ENCODE peak calls at places on chromosomes 4 and X, in ten cellular contexts. D is upper lobe of right lung, V is esophagus muscularis mucosa, F is right atrium auricular region, R is transverse colon, L is suprapubic skin, J is left ventricle myocardium inferior, N is IMR-90, Z is A549, U is left lung. E is an unnamed sample.

GRCh38 chr4:174211611-174212044 is 71.8 kb downstream of the FBXO8 start:
- DNase-seq in R (no peak), J (no peak), Z (no peak), L (no peak), U (no peak), N (no peak), D (no peak), F (no peak), V (no peak), E (no peak)

GRCh38 chrX:122092978-122093377 is 1045.6 kb downstream of the GLUD2 start:
- DNase-seq in U (no peak), F (no peak), L (no peak), N (no peak), R (no peak), J (no peak), D (no peak), V (no peak), Z (no peak), E (no peak)

GRCh38 chr4:85700362-85700761 is 225.4 kb downstream of the ARHGAP24 start:
- DNase-seq in Z (no peak), J (no peak), V (no peak), U (no peak), F (no peak), N (no peak), R (no peak), D (no peak), L (no peak), E (no peak)

GRCh38 chrX:71253253-71254091 is 468 bp downstream of the ZMYM3 start:
- DNase-seq in V (no peak), J (peak), U (no peak), F (no peak), N (peak), Z (peak), L (no peak), D (peak), R (peak), E (peak)

GRCh38 chr4:8775121-8775520 is 96.5 kb downstream of the HMX1 start:
- DNase-seq in Z (no peak), V (no peak), L (no peak), J (no peak), F (no peak), U (no peak), R (no peak), N (no peak), D (no peak), E (no peak)

GRCh38 chr4:35167385-35167784 is 1076.9 kb downstream of the ARAP2 start:
- DNase-seq in V (no peak), D (no peak), L (no peak), Z (no peak), R (no peak), U (no peak), F (no peak), J (no peak), N (no peak), E (no peak)

GRCh38 chr4:2787230-2788100 is 5.4 kb upstream of the SH3BP2 start:
- DNase-seq in N (no peak), V (no peak), L (peak), U (peak), J (no peak), F (no peak), D (peak), R (peak), Z (no peak), E (no peak)

GRCh38 chrX:140572724-140573123 is 67.9 kb upstream of the SOX3 start:
- DNase-seq in V (no peak), Z (peak), R (peak), D (no peak), L (no peak), F (no peak), U (no peak), J (no peak), N (peak), E (no peak)

GRCh38 chr4:108484187-108484586 is 136.2 kb upstream of the RPL34 start:
- DNase-seq in J (no peak), D (no peak), V (no peak), R (no peak), N (no peak), F (no peak), Z (no peak), L (no peak), U (no peak), E (no peak)

GRCh38 chr4:17636696-17637351 is 22.4 kb downstream of the MED28 start:
- DNase-seq in F (peak), Z (peak), L (peak), V (no peak), N (peak), R (peak), J (peak), U (peak), D (peak), E (peak)

GRCh38 chr4:149841686-149842085 is 26.0 kb upstream of the IQCM start:
- DNase-seq in Z (no peak), N (no peak), U (no peak), J (no peak), R (no peak), F (no peak), V (no peak), D (no peak), L (no peak), E (no peak)

GRCh38 chr4:111633663-111634266 is 511.5 kb upstream of the FAM241A start:
- DNase-seq in L (no peak), R (no peak), N (no peak), F (no peak), J (no peak), V (no peak), U (no peak), D (no peak), Z (no peak), E (no peak)

GRCh38 chr4:111636961-111637556 is 508.2 kb upstream of the FAM241A start:
- DNase-seq in D (no peak), F (no peak), L (no peak), U (no peak), R (no peak), N (no peak), Z (no peak), J (no peak), V (no peak), E (no peak)

GRCh38 chr4:111639876-111640275 is 505.4 kb upstream of the FAM241A start:
- DNase-seq in J (no peak), N (peak), V (no peak), Z (no peak), D (no peak), R (no peak), U (no peak), F (no peak), L (no peak), E (no peak)

GRCh38 chr4:111641813-111642579 is 503.3 kb upstream of the FAM241A start:
- DNase-seq in L (no peak), R (peak), V (no peak), N (peak), D (no peak), U (no peak), J (no peak), F (peak), Z (peak), E (no peak)

GRCh38 chr4:111639120-111639519 is 506.1 kb upstream of the FAM241A start:
- DNase-seq in R (no peak), Z (no peak), V (no peak), N (peak), F (no peak), L (no peak), J (no peak), U (no peak), D (no peak), E (no peak)
- H3K27ac ChIP-seq in R (no peak), Z (peak), V (no peak), N (no peak), F (no peak), L (no peak), J (no peak), U (no peak), D (no peak), E (no peak)

DNA sequence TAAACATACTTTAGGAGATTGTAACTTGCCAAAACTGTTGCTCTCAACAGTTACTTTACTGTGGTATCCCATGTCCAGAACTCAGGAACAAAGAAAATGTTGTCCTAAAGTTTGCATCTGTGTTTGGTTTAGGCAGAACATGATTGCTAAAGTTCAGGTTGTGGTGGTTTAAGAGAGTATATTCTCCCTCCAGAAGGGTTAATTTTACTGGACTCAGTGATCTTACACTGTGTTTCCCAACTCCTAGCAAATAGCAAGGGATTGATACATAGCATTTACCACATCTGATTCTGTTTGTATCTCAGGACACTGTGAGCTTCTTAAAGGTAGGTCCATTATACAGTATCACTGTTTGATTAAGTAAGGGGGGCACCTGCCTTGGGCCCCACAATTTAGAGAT is 13.3 kb upstream of the DCK start:
- DNase-seq in F (no peak), D (no peak), N (no peak), U (no peak), V (no peak), Z (no peak), J (no peak), L (no peak), R (no peak), E (no peak)
- H3K27ac ChIP-seq in F (no peak), D (no peak), N (no peak), U (no peak), V (no peak), Z (no peak), J (no peak), L (no peak), R (no peak), E (no peak)

GRCh38 chr4:5371415-5372190 is 320.3 kb downstream of the STK32B start:
- DNase-seq in J (no peak), N (peak), L (no peak), U (no peak), R (no peak), D (no peak), Z (no peak), F (peak), V (no peak), E (no peak)
- H3K27ac ChIP-seq in J (no peak), N (peak), L (no peak), U (no peak), R (no peak), D (no peak), Z (peak), F (no peak), V (no peak), E (no peak)

GRCh38 chr4:110119880-110120279 is 78.5 kb downstream of the ELOVL6 start:
- DNase-seq in U (no peak), L (no peak), Z (no peak), D (no peak), F (no peak), R (no peak), V (no peak), N (peak), J (no peak), E (no peak)
- H3K27ac ChIP-seq in U (no peak), L (peak), Z (no peak), D (no peak), F (no peak), R (peak), V (no peak), N (no peak), J (no peak), E (no peak)

GRCh38 chrX:48698306-48698705 is 1.8 kb downstream of the SUV39H1 start:
- DNase-seq in R (no peak), N (no peak), D (no peak), V (no peak), L (no peak), J (no peak), F (no peak), Z (no peak), U (no peak), E (no peak)

GRCh38 chrX:48695524-48695875 is 1.0 kb upstream of the SUV39H1 start:
- DNase-seq in J (no peak), L (no peak), Z (no peak), R (no peak), F (no peak), U (no peak), V (no peak), N (peak), D (no peak), E (no peak)

GRCh38 chrX:48695925-48696300 is 621 bp upstream of the SUV39H1 start:
- DNase-seq in J (no peak), Z (peak), F (no peak), U (no peak), R (no peak), L (no peak), V (no peak), D (no peak), N (no peak), E (no peak)

GRCh38 chrX:48696301-48697181 is at the start of gene SUV39H1:
- DNase-seq in R (peak), Z (peak), U (peak), N (peak), J (peak), V (peak), F (peak), D (peak), L (peak), E (peak)

GRCh38 chrX:48697182-48697727 is 721 bp downstream of the SUV39H1 start:
- DNase-seq in J (no peak), Z (peak), L (no peak), D (no peak), V (no peak), R (no peak), N (no peak), U (no peak), F (no peak), E (no peak)
- H3K27ac ChIP-seq in J (peak), Z (peak), L (peak), D (peak), V (peak), R (peak), N (peak), U (peak), F (peak), E (peak)

E was measured in ascending aorta.